ENCODE peak calls at places on chromosomes 4 and X, in four cellular contexts. One of them, this sample, is unnamed.

GRCh38 chr4:67101612-67102011 is 443.7 kb downstream of the CENPC start:
- DNase-seq in CD14-positive monocyte: no peak
- DNase-seq in activated T-cell treated with anti-CD3 and anti-CD28 coated beads for 1 hour: no peak
- DNase-seq in GM03348: no peak
- DNase-seq in this sample: no peak

GRCh38 chr4:78551420-78552351 is at the start of gene ANXA3:
- DNase-seq in CD14-positive monocyte: peak; percentile 46
- DNase-seq in activated T-cell treated with anti-CD3 and anti-CD28 coated beads for 1 hour: no peak
- DNase-seq in GM03348: peak; percentile 45
- DNase-seq in this sample: peak; percentile 22

GRCh38 chr4:12446650-12447049 is 1018.0 kb upstream of the HS3ST1 start:
- DNase-seq in CD14-positive monocyte: no peak
- DNase-seq in activated T-cell treated with anti-CD3 and anti-CD28 coated beads for 1 hour: no peak
- DNase-seq in GM03348: no peak
- DNase-seq in this sample: no peak

GRCh38 chr4:144645621-144646522 is at the start of gene HHIP:
- DNase-seq in CD14-positive monocyte: no peak
- DNase-seq in activated T-cell treated with anti-CD3 and anti-CD28 coated beads for 1 hour: no peak
- DNase-seq in GM03348: peak; percentile 62
- DNase-seq in this sample: peak; percentile 59

GRCh38 chr4:865572-865971 is 39.6 kb upstream of the CPLX1 start:
- DNase-seq in CD14-positive monocyte: no peak
- DNase-seq in activated T-cell treated with anti-CD3 and anti-CD28 coated beads for 1 hour: no peak
- DNase-seq in GM03348: no peak
- DNase-seq in this sample: no peak

GRCh38 chrX:150643271-150643670 is 49.9 kb upstream of the MTMR1 start:
- DNase-seq in CD14-positive monocyte: no peak
- DNase-seq in activated T-cell treated with anti-CD3 and anti-CD28 coated beads for 1 hour: no peak
- DNase-seq in GM03348: no peak
- DNase-seq in this sample: no peak

GRCh38 chr4:88880501-88881226 is 176.3 kb downstream of the FAM13A start:
- DNase-seq in CD14-positive monocyte: no peak
- DNase-seq in activated T-cell treated with anti-CD3 and anti-CD28 coated beads for 1 hour: no peak
- DNase-seq in GM03348: no peak
- DNase-seq in this sample: no peak

GRCh38 chrX:11533211-11533651 is 132.5 kb downstream of the ARHGAP6 start:
- DNase-seq in CD14-positive monocyte: no peak
- DNase-seq in activated T-cell treated with anti-CD3 and anti-CD28 coated beads for 1 hour: no peak
- DNase-seq in GM03348: peak; percentile 37
- DNase-seq in this sample: peak; percentile 27

GRCh38 chr4:6175426-6175825 is 24.9 kb downstream of the JAKMIP1 start:
- DNase-seq in CD14-positive monocyte: no peak
- DNase-seq in activated T-cell treated with anti-CD3 and anti-CD28 coated beads for 1 hour: no peak
- DNase-seq in GM03348: no peak
- DNase-seq in this sample: no peak

GRCh38 chr4:123133397-123134050 is 211.1 kb upstream of the NUDT6 start:
- DNase-seq in CD14-positive monocyte: no peak
- DNase-seq in activated T-cell treated with anti-CD3 and anti-CD28 coated beads for 1 hour: no peak
- DNase-seq in GM03348: no peak
- DNase-seq in this sample: no peak

GRCh38 chrX:147550217-147550616 is 361.5 kb upstream of the FMR1 start:
- DNase-seq in CD14-positive monocyte: no peak
- DNase-seq in activated T-cell treated with anti-CD3 and anti-CD28 coated beads for 1 hour: no peak
- DNase-seq in GM03348: no peak
- DNase-seq in this sample: no peak

GRCh38 chr4:167219090-167219489 is 15.2 kb downstream of the SPOCK3 start:
- DNase-seq in CD14-positive monocyte: no peak
- DNase-seq in activated T-cell treated with anti-CD3 and anti-CD28 coated beads for 1 hour: no peak
- DNase-seq in GM03348: no peak
- DNase-seq in this sample: no peak

GRCh38 chr4:56505269-56506109 is at the start of gene ARL9:
- DNase-seq in CD14-positive monocyte: peak; percentile 45
- DNase-seq in activated T-cell treated with anti-CD3 and anti-CD28 coated beads for 1 hour: peak; percentile 51
- DNase-seq in GM03348: peak; percentile 65
- DNase-seq in this sample: peak; percentile 48

GRCh38 chr4:72112514-72113156 is 80.8 kb downstream of the NPFFR2 start:
- DNase-seq in CD14-positive monocyte: no peak
- DNase-seq in activated T-cell treated with anti-CD3 and anti-CD28 coated beads for 1 hour: no peak
- DNase-seq in GM03348: no peak
- DNase-seq in this sample: peak; percentile 2

GRCh38 chrX:150854856-150855255 is 43.6 kb downstream of the CD99L2 start:
- DNase-seq in CD14-positive monocyte: no peak
- DNase-seq in activated T-cell treated with anti-CD3 and anti-CD28 coated beads for 1 hour: no peak
- DNase-seq in GM03348: no peak
- DNase-seq in this sample: no peak

GRCh38 chr4:112330921-112331320 is 33.8 kb downstream of the ALPK1 start:
- DNase-seq in CD14-positive monocyte: no peak
- DNase-seq in activated T-cell treated with anti-CD3 and anti-CD28 coated beads for 1 hour: no peak
- DNase-seq in GM03348: no peak
- DNase-seq in this sample: no peak

GRCh38 chrX:33211356-33212254 is at the start of gene DMD:
- DNase-seq in CD14-positive monocyte: no peak
- DNase-seq in activated T-cell treated with anti-CD3 and anti-CD28 coated beads for 1 hour: no peak
- DNase-seq in GM03348: no peak
- DNase-seq in this sample: peak; percentile 9

GRCh38 chr4:176810481-176811249 is 17.9 kb upstream of the VEGFC start:
- DNase-seq in CD14-positive monocyte: no peak
- DNase-seq in activated T-cell treated with anti-CD3 and anti-CD28 coated beads for 1 hour: no peak
- DNase-seq in GM03348: no peak
- DNase-seq in this sample: no peak

GRCh38 chrX:31931225-31931624 is 859.4 kb upstream of the FTHL17 start:
- DNase-seq in CD14-positive monocyte: no peak
- DNase-seq in activated T-cell treated with anti-CD3 and anti-CD28 coated beads for 1 hour: no peak
- DNase-seq in GM03348: peak; percentile 7
- DNase-seq in this sample: peak; percentile 4

GRCh38 chr4:15173251-15173650 is 171.0 kb downstream of the CPEB2 start:
- DNase-seq in CD14-positive monocyte: no peak
- DNase-seq in activated T-cell treated with anti-CD3 and anti-CD28 coated beads for 1 hour: no peak
- DNase-seq in GM03348: no peak
- DNase-seq in this sample: no peak

GRCh38 chrX:17470136-17470535 is 95.1 kb downstream of the NHS start:
- DNase-seq in CD14-positive monocyte: no peak
- DNase-seq in activated T-cell treated with anti-CD3 and anti-CD28 coated beads for 1 hour: no peak
- DNase-seq in GM03348: no peak
- DNase-seq in this sample: no peak

GRCh38 chrX:78747471-78747870 is at the start of gene LPAR4:
- DNase-seq in CD14-positive monocyte: no peak
- DNase-seq in activated T-cell treated with anti-CD3 and anti-CD28 coated beads for 1 hour: no peak
- DNase-seq in GM03348: peak; percentile 10
- DNase-seq in this sample: peak; percentile 2

GRCh38 chrX:64975491-64975890 is 759 bp downstream of the ZC4H2 start:
- DNase-seq in CD14-positive monocyte: no peak
- DNase-seq in activated T-cell treated with anti-CD3 and anti-CD28 coated beads for 1 hour: peak; percentile 2
- DNase-seq in GM03348: peak; percentile 31
- DNase-seq in this sample: peak; percentile 16

This sample was measured in hepatic stellate cell.